ENCODE peak calls at places on chromosomes 13 and 19, in eight cellular contexts. I is HTR-8/SVneo; V is stimulated activated CD4-positive, alpha-beta T cell treated with anti-CD3 and anti-CD28 coated beads, Interleukin-2, amount 100 ng/mL, for 48 hours; H is amniotic epithelial cell; M is fibroblast of lung; P is NCI-H82; T is H7; S is activated T-cell treated with anti-CD3 and anti-CD28 coated beads for 48 hours. F is an unnamed sample.

GRCh38 chr13:45773236-45773635 is 71.1 kb downstream of the CBY2 start:
- DNase-seq in I (no peak), V (no peak), H (no peak), M (peak), P (no peak), T (no peak), S (no peak), F (no peak)

GRCh38 chr13:111215081-111216047 is 100.3 kb downstream of the ARHGEF7 start:
- DNase-seq in I (no peak), V (no peak), H (no peak), M (no peak), P (no peak), T (peak), S (no peak), F (no peak)

GRCh38 chr13:20415694-20416107 is 110.0 kb downstream of the CRYL1 start:
- DNase-seq in I (no peak), V (no peak), H (no peak), M (no peak), P (no peak), T (no peak), S (no peak), F (no peak)

GRCh38 chr19:17112700-17113099 is 37.1 kb downstream of the MYO9B start:
- DNase-seq in I (no peak), V (no peak), H (no peak), M (no peak), P (no peak), T (no peak), S (no peak), F (no peak)

GRCh38 chr19:21432590-21432989 is 35.7 kb downstream of the ZNF493 start:
- DNase-seq in I (no peak), V (no peak), H (no peak), M (no peak), P (no peak), T (no peak), S (no peak), F (no peak)

GRCh38 chr19:1237754-1238372 is at the start of gene CBARP:
- DNase-seq in I (no peak), V (no peak), H (no peak), M (no peak), P (peak), T (peak), S (no peak), F (no peak)

GRCh38 chr19:14472202-14472961 is 2.8 kb downstream of the PTGER1 start:
- DNase-seq in I (peak), V (peak), H (no peak), M (peak), P (peak), T (peak), S (peak), F (peak)

GRCh38 chr19:54502518-54503048 is at the start of gene LAIR2:
- DNase-seq in I (no peak), V (no peak), H (no peak), M (no peak), P (no peak), T (no peak), S (no peak), F (no peak)

GRCh38 chr19:6015841-6016545 is 38.1 kb upstream of the RANBP3 start:
- DNase-seq in I (no peak), V (no peak), H (peak), M (no peak), P (no peak), T (peak), S (no peak), F (no peak)

GRCh38 chr19:14432817-14433453 is at the start of gene PKN1:
- DNase-seq in I (peak), V (peak), H (no peak), M (peak), P (peak), T (peak), S (peak), F (no peak)

GRCh38 chr13:30303269-30303668 is 4.1 kb downstream of the KATNAL1 start:
- DNase-seq in I (no peak), V (no peak), H (no peak), M (no peak), P (no peak), T (no peak), S (no peak), F (no peak)

GRCh38 chr19:9597027-9597426 is 12.7 kb upstream of the ZNF121 start:
- DNase-seq in I (no peak), V (no peak), H (peak), M (peak), P (no peak), T (no peak), S (no peak), F (no peak)

GRCh38 chr13:39484506-39485313 is 118.3 kb downstream of the LHFPL6 start:
- DNase-seq in I (no peak), V (no peak), H (peak), M (peak), P (no peak), T (no peak), S (no peak), F (peak)

GRCh38 chr13:105925496-105925895 is 610.0 kb downstream of the EFNB2 start:
- DNase-seq in I (no peak), V (no peak), H (peak), M (peak), P (peak), T (no peak), S (no peak), F (no peak)

GRCh38 chr13:77113496-77113895 is 86.5 kb upstream of the FBXL3 start:
- DNase-seq in I (no peak), V (no peak), H (peak), M (no peak), P (no peak), T (no peak), S (no peak), F (no peak)

GRCh38 chr13:40273173-40274000 is 393.1 kb downstream of the FOXO1 start:
- DNase-seq in I (no peak), V (no peak), H (no peak), M (no peak), P (no peak), T (no peak), S (no peak), F (peak)

GRCh38 chr13:26498524-26499208 is 58.8 kb upstream of the WASF3 start:
- DNase-seq in I (no peak), V (no peak), H (no peak), M (peak), P (peak), T (no peak), S (no peak), F (no peak)

GRCh38 chr19:45528149-45528743 is 21.0 kb downstream of the VASP start:
- DNase-seq in I (peak), V (no peak), H (peak), M (peak), P (peak), T (peak), S (no peak), F (no peak)

GRCh38 chr13:107351305-107351704 is 783.4 kb upstream of the ARGLU1 start:
- DNase-seq in I (no peak), V (no peak), H (peak), M (peak), P (peak), T (no peak), S (no peak), F (no peak)

GRCh38 chr13:103187621-103188020 is 121.4 kb upstream of the SLC10A2 start:
- DNase-seq in I (no peak), V (no peak), H (peak), M (no peak), P (peak), T (no peak), S (no peak), F (no peak)

GRCh38 chr13:108944760-108945159 is 315.3 kb downstream of the MYO16 start:
- DNase-seq in I (no peak), V (no peak), H (peak), M (peak), P (no peak), T (no peak), S (no peak), F (no peak)

GRCh38 chr13:68390987-68391386 is 1160.9 kb upstream of the PCDH9 start:
- DNase-seq in I (no peak), V (no peak), H (no peak), M (no peak), P (no peak), T (no peak), S (no peak), F (no peak)

F was measured in foreskin melanocyte.